ENCODE peak calls at places on chromosomes 12 and 14, in five cellular contexts. O is GM12864, K is nephron progenitor cell, T is osteocyte, J is neural crest cell. W is an unnamed sample.
A peak's percentile ranks its signal among the peaks of the same experiment; 100 is the strongest.

GRCh38 chr12:104742551-104742961 is 215.5 kb downstream of the SLC41A2 start:
- DNase-seq in O (no peak), K (no peak), T (no peak), J (no peak), W (no peak)

GRCh38 chr12:3216726-3217682 is 139.8 kb downstream of the TSPAN9 start:
- DNase-seq in O (no peak), K (no peak), T (no peak), J (no peak), W (no peak)

GRCh38 chr14:87148655-87149054 is 844.3 kb downstream of the GALC start:
- DNase-seq in O (no peak), K (no peak), T (no peak), J (no peak), W (no peak)

GRCh38 chr12:26921886-26922285 is 15.9 kb downstream of the INTS13 start:
- DNase-seq in O (no peak), K (no peak), T (no peak), J (no peak), W (no peak)

GRCh38 chr12:130526813-130527212 is 189.1 kb downstream of the PIWIL1 start:
- DNase-seq in O (no peak), K (peak; percentile 90), T (no peak), J (peak; percentile 67), W (no peak)

GRCh38 chr14:55804198-55804553 is 224.2 kb downstream of the KTN1 start:
- DNase-seq in O (no peak), K (no peak), T (no peak), J (no peak), W (no peak)

GRCh38 chr14:56131865-56132830 is 13.9 kb downstream of the PELI2 start:
- DNase-seq in O (no peak), K (no peak), T (no peak), J (no peak), W (no peak)

GRCh38 chr12:68559984-68560822 is 50.5 kb upstream of the RAP1B start:
- DNase-seq in O (no peak), K (no peak), T (no peak), J (no peak), W (no peak)

GRCh38 chr14:78207414-78207813 is 37.2 kb downstream of the NRXN3 start:
- DNase-seq in O (no peak), K (no peak), T (no peak), J (no peak), W (no peak)